ENCODE peak calls at places on chromosomes 13 and 19, in nine cellular contexts. D, L, A, H, W, B, F, K and Y are unnamed samples.

GRCh38 chr19:40802300-40803169 is 3.5 kb downstream of the EGLN2 start:
- DNase-seq in D (peak), L (peak), A (no peak), H (no peak), W (no peak), B (peak), F (no peak), K (no peak), Y (no peak)

GRCh38 chr19:2123682-2124387 is 27.1 kb downstream of the IZUMO4 start:
- DNase-seq in D (no peak), L (peak), A (peak), H (peak), W (no peak), B (no peak), F (no peak), K (no peak), Y (no peak)

GRCh38 chr19:38769635-38770211 is 3.6 kb downstream of the LGALS7 start:
- DNase-seq in D (peak), L (peak), A (peak), H (peak), W (peak), B (peak), F (no peak), K (peak), Y (no peak)

GRCh38 chr19:4474504-4475136 is 2.5 kb downstream of the HDGFL2 start:
- DNase-seq in D (no peak), L (no peak), A (peak), H (peak), W (peak), B (no peak), F (no peak), K (no peak), Y (no peak)

GRCh38 chr13:101401196-101401595 is 15.1 kb downstream of the NALCN start:
- DNase-seq in D (no peak), L (no peak), A (no peak), H (no peak), W (no peak), B (no peak), F (no peak), K (no peak), Y (no peak)

GRCh38 chr19:55697069-55697440 is 22.0 kb downstream of the EPN1 start:
- DNase-seq in D (no peak), L (no peak), A (no peak), H (no peak), W (no peak), B (no peak), F (no peak), K (no peak), Y (no peak)

GRCh38 chr19:48728882-48729645 is 9.5 kb upstream of the MAMSTR start:
- DNase-seq in D (no peak), L (no peak), A (no peak), H (peak), W (no peak), B (peak), F (no peak), K (no peak), Y (no peak)

GRCh38 chr13:68190826-68191225 is 960.7 kb upstream of the PCDH9 start:
- DNase-seq in D (no peak), L (no peak), A (no peak), H (no peak), W (peak), B (no peak), F (peak), K (no peak), Y (peak)

GRCh38 chr19:464146-464545 is 3.3 kb upstream of the SHC2 start:
- DNase-seq in D (no peak), L (no peak), A (no peak), H (no peak), W (no peak), B (no peak), F (no peak), K (no peak), Y (no peak)

GRCh38 chr13:98214707-98215106 is 37.6 kb upstream of the RNF113B start:
- DNase-seq in D (no peak), L (no peak), A (no peak), H (no peak), W (no peak), B (no peak), F (no peak), K (no peak), Y (no peak)

GRCh38 chr19:1945899-1946298 is 4.9 kb downstream of the CSNK1G2 start:
- DNase-seq in D (no peak), L (no peak), A (peak), H (peak), W (no peak), B (no peak), F (no peak), K (no peak), Y (no peak)

GRCh38 chr13:50509771-50510441 is 333.6 kb downstream of the DLEU7 start:
- DNase-seq in D (no peak), L (no peak), A (no peak), H (no peak), W (no peak), B (no peak), F (no peak), K (no peak), Y (no peak)

GRCh38 chr13:83325454-83325853 is 556.8 kb downstream of the SLITRK1 start:
- DNase-seq in D (no peak), L (no peak), A (no peak), H (no peak), W (peak), B (no peak), F (no peak), K (peak), Y (no peak)

GRCh38 chr19:640606-641170 is 1.0 kb downstream of the FGF22 start:
- DNase-seq in D (no peak), L (no peak), A (no peak), H (no peak), W (no peak), B (no peak), F (no peak), K (no peak), Y (no peak)

GRCh38 chr13:42807236-42807635 is 25.9 kb downstream of the FAM216B start:
- DNase-seq in D (no peak), L (no peak), A (no peak), H (no peak), W (peak), B (no peak), F (no peak), K (no peak), Y (no peak)

GRCh38 chr13:33494596-33495214 is 209.2 kb upstream of the STARD13 start:
- DNase-seq in D (no peak), L (no peak), A (no peak), H (no peak), W (peak), B (no peak), F (peak), K (peak), Y (peak)

GRCh38 chr13:108269601-108270328 is at the start of gene TNFSF13B:
- DNase-seq in D (peak), L (peak), A (peak), H (peak), W (peak), B (peak), F (no peak), K (no peak), Y (peak)

GRCh38 chr19:6482343-6482686 is 728 bp upstream of the DENND1C start:
- DNase-seq in D (no peak), L (no peak), A (no peak), H (no peak), W (no peak), B (no peak), F (no peak), K (no peak), Y (no peak)
- H3K4me3 ChIP-seq in D (no peak), L (no peak), A (no peak), H (no peak), W (no peak), B (no peak), F (no peak), K (no peak), Y (no peak)

GRCh38 chr19:12983561-12984142 is 11.6 kb upstream of the NFIX start:
- DNase-seq in D (peak), L (peak), A (peak), H (peak), W (peak), B (peak), F (no peak), K (peak), Y (no peak)

GRCh38 chr19:12984143-12984627 is 11.1 kb upstream of the NFIX start:
- DNase-seq in D (no peak), L (no peak), A (no peak), H (no peak), W (no peak), B (no peak), F (no peak), K (no peak), Y (no peak)

GRCh38 chr19:12983091-12983490 is 12.2 kb upstream of the NFIX start:
- DNase-seq in D (no peak), L (no peak), A (no peak), H (no peak), W (no peak), B (no peak), F (no peak), K (no peak), Y (no peak)

GRCh38 chr19:12985049-12985776 is 10.1 kb upstream of the NFIX start:
- DNase-seq in D (peak), L (peak), A (no peak), H (peak), W (peak), B (no peak), F (no peak), K (no peak), Y (no peak)

GRCh38 chr19:12984683-12985048 is 10.6 kb upstream of the NFIX start:
- DNase-seq in D (no peak), L (no peak), A (no peak), H (no peak), W (no peak), B (no peak), F (no peak), K (no peak), Y (no peak)
- TF ChIP-seq CTCF in D (no peak), L (no peak), A (no peak), H (no peak), W (no peak), B (no peak), F (no peak), K (no peak), Y (no peak)

GRCh38 chr19:12496480-12496879 is 11.9 kb upstream of the ZNF709 start:
- DNase-seq in D (no peak), L (no peak), A (no peak), H (no peak), W (no peak), B (no peak), F (no peak), K (no peak), Y (no peak)
- H3K4me3 ChIP-seq in D (no peak), L (no peak), A (no peak), H (no peak), W (no peak), B (no peak), F (no peak), K (no peak), Y (no peak)

DNA sequence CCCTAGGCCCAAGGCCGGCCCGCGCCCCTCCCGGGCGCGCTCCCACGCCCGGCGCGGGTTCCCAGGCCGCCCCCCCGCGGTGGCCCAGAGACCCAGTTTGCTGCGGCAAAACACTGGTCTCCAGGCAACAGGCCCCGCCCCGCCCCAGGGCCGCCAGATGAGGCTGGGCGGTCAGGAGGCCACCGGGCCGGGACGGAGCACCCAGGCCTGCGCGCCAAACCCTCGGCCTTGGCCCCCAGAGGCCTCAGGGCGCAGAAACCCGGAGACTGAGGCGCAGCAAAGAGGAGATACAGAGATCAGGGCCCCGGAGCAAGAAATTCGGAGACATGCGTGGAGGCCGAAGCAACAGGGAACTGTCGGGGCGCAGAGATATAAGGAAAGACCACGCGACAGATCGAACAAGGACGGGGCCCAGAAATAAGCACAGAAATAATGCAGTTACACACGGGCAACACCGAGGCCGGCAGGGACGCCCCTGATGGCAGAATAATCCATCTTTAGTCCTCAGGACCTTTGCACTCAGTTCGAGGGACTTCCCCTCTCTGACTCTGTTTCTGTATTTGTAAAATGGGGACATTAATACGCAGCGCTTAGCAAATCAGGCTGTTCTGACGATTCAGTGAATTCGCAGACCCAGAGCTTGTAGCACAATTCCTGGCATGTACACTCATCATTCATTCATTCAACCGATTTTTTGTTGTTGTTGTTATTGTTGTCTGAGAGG is 20.8 kb upstream of the ERCC1 start:
- DNase-seq in D (peak), L (peak), A (peak), H (peak), W (peak), B (peak), F (no peak), K (no peak), Y (no peak)
- TF ChIP-seq CTCF in D (no peak), L (no peak), A (no peak), H (no peak), W (no peak), B (no peak), F (no peak), K (no peak), Y (no peak)